ENCODE peak calls at places on chromosomes 16 and 17, in eight cellular contexts. L, P, C, D, T, Y, S and U are unnamed samples.

GRCh38 chr16:75580-76501 is 2.2 kb upstream of the MPG start:
- DNase-seq in L (peak; percentile 92), D (peak; percentile 68), Y (peak; percentile 61), S (peak; percentile 88), P (peak; percentile 49), C (peak; percentile 92), T (no peak), U (no peak)

GRCh38 chr16:2846511-2847310 is 11.3 kb downstream of the PRSS22 start:
- DNase-seq in P (no peak), S (peak; percentile 77), L (peak; percentile 92), T (peak; percentile 67), Y (no peak), D (no peak), C (no peak), U (no peak)

GRCh38 chr17:44581868-44582267 is 24.6 kb downstream of the FZD2 start:
- DNase-seq in Y (no peak), T (peak; percentile 68), P (peak; percentile 50), C (no peak), D (no peak), L (no peak), S (peak; percentile 32), U (no peak)

GRCh38 chr17:42281571-42282096 is 5.4 kb upstream of the STAT5B start:
- DNase-seq in L (no peak), P (peak; percentile 6), D (no peak), Y (no peak), T (no peak), S (no peak), C (peak; percentile 45), U (no peak)

GRCh38 chr16:15539197-15539596 is 103.8 kb downstream of the MARF1 start:
- DNase-seq in L (no peak), P (peak; percentile 78), Y (peak; percentile 81), T (no peak), C (no peak), S (no peak), D (no peak), U (no peak)

GRCh38 chr16:19753815-19754643 is 36.0 kb downstream of the IQCK start:
- DNase-seq in T (peak; percentile 15), P (no peak), L (peak; percentile 31), D (no peak), Y (no peak), S (peak; percentile 77), C (no peak), U (no peak)

GRCh38 chr17:41178843-41179616 is 1.0 kb upstream of the KRTAP4-2 start:
- DNase-seq in L (no peak), C (no peak), D (no peak), Y (no peak), P (no peak), T (no peak), S (peak; percentile 13), U (no peak)

GRCh38 chr17:50675627-50676026 is 32.1 kb downstream of the ANKRD40 start:
- DNase-seq in D (no peak), T (no peak), L (no peak), C (no peak), S (no peak), Y (no peak), P (no peak), U (no peak)

GRCh38 chr17:81295678-81296381 is 723 bp upstream of the SLC38A10 start:
- DNase-seq in T (peak; percentile 91), L (peak; percentile 32), Y (peak; percentile 57), P (peak; percentile 62), S (peak; percentile 46), C (no peak), D (no peak), U (peak; percentile 34)

GRCh38 chr17:68693466-68693865 is 92.3 kb upstream of the FAM20A start:
- DNase-seq in P (no peak), Y (no peak), D (no peak), T (no peak), C (no peak), S (no peak), L (no peak), U (no peak)

GRCh38 chr17:6487243-6488007 is 43.2 kb downstream of the PIMREG start:
- DNase-seq in Y (no peak), T (no peak), S (no peak), L (no peak), C (peak; percentile 34), P (no peak), D (no peak), U (no peak)

GRCh38 chr17:81244358-81245023 is 5.4 kb downstream of the NDUFAF8 start:
- DNase-seq in P (no peak), L (no peak), S (no peak), T (no peak), D (no peak), C (peak; percentile 49), Y (no peak), U (no peak)

GRCh38 chr17:60577147-60577925 is 22.7 kb upstream of the PPM1D start:
- DNase-seq in P (peak; percentile 52), T (no peak), D (no peak), L (peak; percentile 51), S (peak; percentile 63), Y (no peak), C (no peak), U (no peak)

GRCh38 chr17:55737976-55738501 is 12.8 kb upstream of the PCTP start:
- DNase-seq in C (no peak), P (no peak), T (no peak), L (no peak), Y (no peak), D (no peak), S (no peak), U (no peak)

GRCh38 chr16:87382023-87382785 is 1.4 kb downstream of the FBXO31 start:
- DNase-seq in D (no peak), L (no peak), S (no peak), C (no peak), Y (no peak), T (no peak), P (no peak), U (no peak)

GRCh38 chr16:84699147-84699711 is 571 bp upstream of the USP10 start:
- DNase-seq in S (no peak), P (no peak), D (no peak), Y (no peak), L (no peak), C (no peak), T (peak; percentile 21), U (no peak)

GRCh38 chr17:48542114-48542955 is 2.6 kb downstream of the HOXB2 start:
- DNase-seq in C (no peak), P (no peak), D (no peak), T (no peak), S (peak; percentile 66), Y (no peak), L (peak; percentile 60), U (peak; percentile 23)

GRCh38 chr17:36918260-36918691 is 19.0 kb upstream of the LHX1 start:
- DNase-seq in C (no peak), Y (no peak), T (no peak), S (no peak), P (no peak), D (no peak), L (peak; percentile 70), U (no peak)

GRCh38 chr17:37683454-37683984 is 40.3 kb upstream of the DDX52 start:
- DNase-seq in L (no peak), D (no peak), P (no peak), T (no peak), Y (no peak), S (no peak), C (no peak), U (no peak)

GRCh38 chr17:1485311-1485747 is 7.2 kb downstream of the MYO1C start:
- DNase-seq in Y (peak; percentile 73), P (peak; percentile 53), D (no peak), C (peak; percentile 80), T (peak; percentile 48), S (peak; percentile 41), L (peak; percentile 36), U (no peak)

GRCh38 chr17:39923836-39924690 is 3.3 kb downstream of the ORMDL3 start:
- DNase-seq in S (peak; percentile 53), L (peak; percentile 38), C (no peak), Y (peak; percentile 27), P (no peak), D (no peak), T (no peak), U (no peak)

GRCh38 chr17:41098476-41098875 is 534 bp upstream of the KRTAP4-8 start:
- DNase-seq in C (no peak), L (peak; percentile 32), P (no peak), D (peak; percentile 10), S (no peak), T (no peak), Y (no peak), U (no peak)

GRCh38 chr17:5699789-5700188 is 115.5 kb upstream of the NLRP1 start:
- DNase-seq in T (no peak), Y (peak; percentile 46), P (no peak), S (no peak), C (no peak), D (no peak), L (no peak), U (no peak)

GRCh38 chr16:88672776-88673175 is 9.9 kb upstream of the MVD start:
- DNase-seq in L (no peak), T (peak; percentile 47), S (no peak), P (peak; percentile 40), C (peak; percentile 73), D (no peak), Y (peak; percentile 80), U (no peak)